ENCODE peak calls at places on chromosomes 6 and 20, in four cellular contexts. S is occipital lobe, F is NCI-H1694, J is iris pigment epithelial cell. H is an unnamed sample.
A peak's percentile ranks its signal among the peaks of the same experiment; 100 is the strongest.

GRCh38 chr20:4708036-4708435 is 13.7 kb upstream of the PRND start:
- DNase-seq in J (no peak), S (no peak), F (no peak), H (no peak)

GRCh38 chr20:15399781-15400180 is 1062.4 kb upstream of the FLRT3 start:
- DNase-seq in J (no peak), F (no peak), S (no peak), H (no peak)

GRCh38 chr6:33276864-33277662 is at the start of gene B3GALT4:
- DNase-seq in F (no peak), J (peak; percentile 79), S (peak; percentile 62), H (peak; percentile 75)

GRCh38 chr6:70413829-70414494 is 654 bp downstream of the FAM135A start:
- DNase-seq in S (peak; percentile 12), F (peak; percentile 35), J (no peak), H (peak; percentile 7)

GRCh38 chr6:131182991-131183425 is 47.7 kb downstream of the AKAP7 start:
- DNase-seq in S (no peak), J (peak; percentile 54), F (no peak), H (peak; percentile 38)

GRCh38 chr6:133040025-133040838 is 200.9 kb upstream of the EYA4 start:
- DNase-seq in S (no peak), J (peak; percentile 46), F (no peak), H (peak; percentile 25)

GRCh38 chr6:97215157-97215769 is 67.8 kb downstream of the MMS22L start:
- DNase-seq in S (peak; percentile 46), F (no peak), J (peak; percentile 74), H (peak; percentile 61)

GRCh38 chr6:116268589-116269293 is 11.0 kb downstream of the TSPYL1 start:
- DNase-seq in F (peak; percentile 66), S (no peak), J (peak; percentile 83), H (peak; percentile 80)

GRCh38 chr6:29676981-29677601 is 3.9 kb downstream of the ZFP57 start:
- DNase-seq in J (peak; percentile 49), S (no peak), F (no peak), H (peak; percentile 54)

GRCh38 chr20:48656661-48657211 is 171.1 kb downstream of the PREX1 start:
- DNase-seq in F (no peak), S (peak; percentile 91), J (no peak), H (peak; percentile 15)

GRCh38 chr6:40485300-40485699 is 101.9 kb downstream of the LRFN2 start:
- DNase-seq in J (no peak), S (no peak), F (no peak), H (no peak)

GRCh38 chr6:31031095-31031494 is 20.8 kb downstream of the MUC22 start:
- DNase-seq in J (no peak), S (no peak), F (no peak), H (no peak)

GRCh38 chr6:32950010-32950409 is 2.9 kb downstream of the HLA-DMA start:
- DNase-seq in S (no peak), F (no peak), J (no peak), H (no peak)

GRCh38 chr20:13113731-13114130 is 105.0 kb downstream of the SPTLC3 start:
- DNase-seq in J (no peak), S (no peak), F (no peak), H (no peak)

GRCh38 chr20:39381598-39381997 is 419.5 kb downstream of the DHX35 start:
- DNase-seq in F (no peak), S (peak; percentile 19), J (no peak), H (no peak)

GRCh38 chr6:45378324-45378926 is 691 bp upstream of the SUPT3H start:
- DNase-seq in S (no peak), J (peak; percentile 50), F (peak; percentile 52), H (peak; percentile 60)